ENCODE peak calls at places on chromosomes 12 and 14, in seven cellular contexts. E is lung; W is hepatocyte; Q is CD4-positive, alpha-beta memory T cell; Z is tibial artery; I is mesendoderm; K is stomach. L is an unnamed sample.

GRCh38 chr14:94689218-94689984 is 77.2 kb downstream of the SERPINA3 start:
- DNase-seq in Z (peak; percentile 72), I (peak; percentile 74), K (peak; percentile 68), Q (peak; percentile 45), E (peak; percentile 39), W (peak; percentile 87), L (peak; percentile 27)

GRCh38 chr12:82176016-82176415 is 182.2 kb downstream of the CCDC59 start:
- DNase-seq in W (no peak), I (no peak), Z (no peak), Q (no peak), E (no peak), K (no peak), L (no peak)

GRCh38 chr14:95675486-95675885 is 10.7 kb upstream of the TCL1B start:
- DNase-seq in Z (no peak), W (no peak), E (no peak), Q (no peak), I (peak; percentile 49), K (no peak), L (no peak)

GRCh38 chr12:100956311-100956852 is 161.8 kb downstream of the ANO4 start:
- DNase-seq in Z (no peak), W (peak; percentile 16), I (no peak), K (no peak), E (no peak), Q (no peak), L (no peak)

GRCh38 chr12:24707379-24707778 is 241.5 kb downstream of the BCAT1 start:
- DNase-seq in Q (no peak), I (no peak), Z (no peak), W (no peak), E (no peak), K (no peak), L (no peak)

GRCh38 chr12:55736780-55737580 is 5.9 kb upstream of the GDF11 start:
- DNase-seq in Q (peak; percentile 47), I (peak; percentile 98), W (peak; percentile 88), E (peak; percentile 79), K (peak; percentile 85), Z (peak; percentile 83), L (peak; percentile 52)

GRCh38 chr12:19018302-19018980 is 111.1 kb upstream of the PLEKHA5 start:
- DNase-seq in K (no peak), E (no peak), I (no peak), W (no peak), Q (no peak), Z (no peak), L (no peak)

GRCh38 chr14:75823334-75823733 is 158.5 kb downstream of the TGFB3 start:
- DNase-seq in W (no peak), I (no peak), K (no peak), E (no peak), Z (no peak), Q (no peak), L (no peak)

GRCh38 chr12:98084950-98085349 is 430.4 kb upstream of the TMPO start:
- DNase-seq in W (peak; percentile 11), K (no peak), Q (no peak), E (no peak), Z (no peak), I (peak; percentile 49), L (no peak)

DNA sequence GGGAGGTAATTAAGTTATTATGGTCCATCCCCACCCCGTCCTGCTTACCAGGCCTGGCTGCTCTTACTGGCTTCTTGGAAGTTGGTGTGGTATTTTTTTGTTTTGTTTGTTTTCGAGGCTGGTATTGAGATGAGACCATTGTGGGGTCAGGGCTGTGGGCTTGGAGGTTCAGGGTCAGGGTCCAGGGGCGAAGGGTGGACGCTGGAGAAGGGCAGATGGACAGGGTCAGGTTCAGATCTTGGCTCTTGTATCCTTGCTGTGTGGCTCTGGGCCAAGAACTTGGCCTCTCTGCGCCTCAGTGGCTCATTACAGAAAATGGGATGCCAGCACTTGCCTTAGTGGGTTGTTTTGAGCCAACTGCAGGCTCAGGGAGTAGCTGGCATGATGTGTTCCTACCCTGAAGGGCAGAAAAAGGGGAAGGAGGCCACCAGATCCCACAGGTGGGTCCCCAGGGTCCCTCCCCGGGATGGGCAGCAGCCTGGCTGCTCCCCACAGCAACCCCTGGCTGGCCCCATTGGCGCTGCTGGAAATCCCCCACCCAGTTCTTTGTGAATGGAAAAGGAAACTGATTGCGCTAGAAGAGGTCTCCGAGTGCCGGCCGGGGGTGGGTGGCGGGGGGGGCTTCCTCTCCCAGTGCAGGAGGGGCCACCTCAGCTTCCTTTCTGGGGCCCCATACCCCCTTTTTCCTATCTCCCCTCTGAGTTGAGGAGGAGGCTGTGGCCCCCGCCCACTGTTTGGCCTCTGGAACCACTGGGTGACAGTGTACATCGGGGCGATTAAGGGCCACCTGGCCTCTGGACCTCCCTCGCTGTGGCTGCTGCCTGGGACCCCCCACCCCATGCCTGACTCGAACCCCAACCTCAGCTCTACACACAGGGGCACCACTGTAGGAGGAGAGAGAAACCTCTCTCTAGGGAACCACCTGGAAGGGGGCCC is 25.0 kb downstream of the SH2B3 start:
- DNase-seq in Q (peak; percentile 76), I (no peak), W (no peak), K (no peak), Z (no peak), E (no peak), L (no peak)
- H3K27ac ChIP-seq in Q (peak overlapping the region; percentile 98), I (no peak overlapping the region), W (peak overlapping the region; percentile 81), K (peak overlapping the region; percentile 78), Z (peak overlapping the region; percentile 27), E (peak overlapping the region; percentile 34), L (peak overlapping the region; percentile 67)

GRCh38 chr14:105527381-105528196 is 1.2 kb downstream of the TMEM121 start:
- DNase-seq in Z (peak; percentile 64), I (no peak), Q (no peak), E (no peak), W (peak; percentile 4), K (no peak), L (no peak)

GRCh38 chr14:105528197-105528858 is 1.9 kb downstream of the TMEM121 start:
- DNase-seq in K (peak; percentile 83), Z (peak; percentile 86), Q (peak; percentile 83), I (peak; percentile 49), E (peak; percentile 64), W (peak; percentile 75), L (peak; percentile 83)

GRCh38 chr14:105530446-105531087 is 4.2 kb downstream of the TMEM121 start:
- DNase-seq in Q (no peak), K (no peak), W (no peak), Z (no peak), E (no peak), I (no peak), L (no peak)

GRCh38 chr14:105529506-105530445 is 3.4 kb downstream of the TMEM121 start:
- DNase-seq in Z (peak; percentile 66), K (peak; percentile 50), I (no peak), Q (no peak), W (peak; percentile 2), E (no peak), L (no peak)

GRCh38 chr14:105528859-105529505 is 2.6 kb downstream of the TMEM121 start:
- DNase-seq in I (no peak), Z (peak; percentile 65), K (no peak), Q (peak; percentile 21), E (no peak), W (peak; percentile 2), L (no peak)
- H3K4me3 ChIP-seq in I (no peak overlapping the region), Z (peak overlapping the region; percentile 54), K (peak overlapping the region; percentile 67), Q (peak overlapping the region; percentile 52), E (peak overlapping the region; percentile 10), W (no peak overlapping the region), L (peak overlapping the region; percentile 63)

DNA sequence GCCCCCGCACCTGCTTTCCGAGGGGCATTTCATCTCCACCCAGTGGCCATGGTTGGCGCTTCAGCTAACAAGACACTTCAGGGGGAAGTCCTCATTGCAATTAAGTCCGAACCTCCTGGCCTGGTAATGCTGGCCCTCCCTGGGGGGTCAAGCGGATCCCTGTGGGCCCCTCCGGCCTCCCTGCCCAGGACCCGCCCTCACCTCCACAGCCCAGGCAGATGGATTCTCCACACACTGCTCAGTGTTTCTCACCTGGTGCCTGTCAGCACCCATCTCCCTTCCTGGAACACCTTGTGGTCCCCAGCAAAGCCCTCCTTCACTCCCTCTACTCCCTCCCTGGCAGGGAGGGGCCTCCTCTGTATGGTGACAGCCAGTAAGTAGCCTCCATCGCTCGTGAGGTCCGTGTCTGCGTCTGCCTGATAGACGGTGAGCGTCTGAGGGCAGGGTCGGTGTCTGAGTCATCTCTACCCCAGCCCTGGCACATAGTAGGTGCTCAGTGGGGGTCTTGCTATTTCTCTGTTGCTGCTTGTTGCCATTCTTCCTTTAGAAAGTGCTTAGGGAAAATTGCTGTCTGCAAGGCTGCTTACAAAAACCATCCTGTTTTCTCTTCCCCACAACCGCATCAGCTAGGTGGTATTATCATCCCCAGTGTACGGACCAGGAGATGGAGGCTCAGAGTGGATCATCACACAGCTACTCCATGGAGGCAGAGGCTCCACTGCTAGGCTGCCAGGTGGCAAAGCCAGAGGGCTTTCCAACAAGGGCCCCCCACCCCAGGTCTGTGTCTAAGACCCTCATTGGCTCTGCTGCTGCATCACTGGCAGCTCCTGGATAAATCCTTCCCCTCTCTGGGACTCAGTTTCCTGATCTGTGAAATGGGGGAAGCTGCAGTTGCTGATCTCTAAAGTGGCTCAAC is 39.7 kb upstream of the EML1 start:
- DNase-seq in E (no peak), K (no peak), W (no peak), I (peak; percentile 48), Z (no peak), Q (no peak), L (no peak)
- H3K27ac ChIP-seq in E (no peak overlapping the region), K (peak overlapping the region; percentile 85), W (no peak overlapping the region), I (no peak overlapping the region), Z (peak overlapping the region; percentile 62), Q (no peak overlapping the region), L (no peak overlapping the region)

GRCh38 chr14:67269338-67270060 is 28.3 kb downstream of the PALS1 start:
- DNase-seq in E (no peak), I (peak; percentile 77), K (no peak), Z (no peak), Q (no peak), W (peak; percentile 38), L (no peak)

GRCh38 chr14:67267929-67268328 is 26.7 kb downstream of the PALS1 start:
- DNase-seq in Q (no peak), W (no peak), I (no peak), E (no peak), K (no peak), Z (no peak), L (no peak)

GRCh38 chr14:67270933-67271332 is 29.7 kb downstream of the PALS1 start:
- DNase-seq in K (no peak), W (no peak), Z (no peak), Q (no peak), I (no peak), E (no peak), L (no peak)

GRCh38 chr14:67268456-67269115 is 27.4 kb downstream of the PALS1 start:
- DNase-seq in Z (no peak), W (peak; percentile 6), I (peak; percentile 94), E (no peak), K (no peak), Q (no peak), L (no peak)

DNA sequence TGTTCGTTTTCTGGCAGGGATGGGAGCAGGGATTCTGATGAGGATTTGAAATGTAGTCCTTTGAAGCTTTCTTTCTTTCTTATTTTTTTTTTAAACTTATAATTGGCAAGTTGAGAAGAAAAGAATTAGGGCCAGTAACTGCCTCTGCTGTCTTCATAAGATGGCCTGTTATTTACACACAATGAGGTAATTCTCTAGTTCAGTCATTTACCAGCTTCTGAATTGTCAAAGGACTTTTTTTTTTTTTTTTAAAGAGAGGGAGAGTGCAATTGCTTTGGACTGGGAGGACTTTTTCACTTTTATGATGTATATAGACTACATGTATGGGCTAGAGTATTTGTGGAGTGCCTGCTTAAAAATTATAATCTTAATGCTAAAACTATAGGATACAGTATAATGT is 29.1 kb downstream of the PALS1 start:
- DNase-seq in E (no peak), I (peak; percentile 35), Q (no peak), Z (no peak), W (no peak), K (no peak), L (no peak)
- H3K4me3 ChIP-seq in E (no peak overlapping the region), I (no peak overlapping the region), Q (no peak overlapping the region), Z (no peak overlapping the region), W (no peak overlapping the region), K (no peak overlapping the region), L (no peak overlapping the region)